ENCODE peak calls at places on chromosomes 7 and 10, in six cellular contexts. E, U, J, L, C and R are unnamed samples.

GRCh38 chr10:683448-684071 is 5.9 kb downstream of the DIP2C start:
- DNase-seq in E (no peak), J (no peak), U (no peak), C (no peak), L (no peak), R (no peak)

GRCh38 chr7:103113164-103113563 is 35.7 kb downstream of the NAPEPLD start:
- DNase-seq in U (no peak), J (no peak), E (no peak), C (no peak), L (no peak), R (no peak)

GRCh38 chr7:129785457-129786178 is 167.1 kb downstream of the UBE2H start:
- DNase-seq in E (peak), U (no peak), J (no peak), C (no peak), L (no peak), R (no peak)

GRCh38 chr7:99500637-99501009 is 542 bp upstream of the ZNF394 start:
- DNase-seq in U (no peak), L (no peak), C (no peak), E (no peak), J (no peak), R (no peak)

GRCh38 chr10:101629781-101630419 is 41.8 kb downstream of the DPCD start:
- DNase-seq in U (no peak), E (no peak), L (no peak), J (no peak), C (no peak), R (no peak)

GRCh38 chr7:129786825-129787563 is 165.8 kb downstream of the UBE2H start:
- DNase-seq in U (no peak), L (no peak), E (no peak), J (no peak), C (no peak), R (no peak)

GRCh38 chr7:82805527-82805960 is 357.1 kb downstream of the PCLO start:
- DNase-seq in J (peak), U (no peak), L (no peak), C (no peak), E (peak), R (no peak)

GRCh38 chr10:122495406-122496340 is 34.3 kb downstream of the HTRA1 start:
- DNase-seq in U (no peak), J (no peak), E (no peak), C (peak), L (peak), R (peak)

GRCh38 chr7:80047032-80047431 is 87.6 kb upstream of the GNAI1 start:
- DNase-seq in L (no peak), E (no peak), C (no peak), J (no peak), U (no peak), R (no peak)

GRCh38 chr10:6072215-6072941 is 10.2 kb upstream of the IL2RA start:
- DNase-seq in J (no peak), U (no peak), C (no peak), L (no peak), E (no peak), R (no peak)

GRCh38 chr10:114571316-114571999 is 86.6 kb downstream of the ABLIM1 start:
- DNase-seq in U (no peak), C (no peak), E (no peak), J (no peak), L (no peak), R (no peak)

GRCh38 chr10:50260791-50261281 is 9.5 kb upstream of the ASAH2 start:
- DNase-seq in J (no peak), E (peak), L (no peak), C (no peak), U (no peak), R (no peak)

GRCh38 chr10:28429573-28430216 is 103.2 kb upstream of the WAC start:
- DNase-seq in J (peak), E (peak), C (no peak), U (no peak), L (no peak), R (no peak)

GRCh38 chr10:88989824-88990527 is 622 bp upstream of the FAS start:
- DNase-seq in J (no peak), U (no peak), E (peak), C (peak), L (peak), R (no peak)

GRCh38 chr7:463362-464176 is 56.1 kb downstream of the PDGFA start:
- DNase-seq in L (no peak), C (peak), U (no peak), E (no peak), J (no peak), R (no peak)

GRCh38 chr7:1724118-1724910 is 54.2 kb downstream of the ELFN1 start:
- DNase-seq in C (no peak), J (no peak), U (no peak), L (no peak), E (no peak), R (no peak)

GRCh38 chr10:1142596-1142995 is 86.4 kb downstream of the WDR37 start:
- DNase-seq in L (no peak), J (peak), U (no peak), E (no peak), C (no peak), R (no peak)

GRCh38 chr7:22357311-22358175 is 589 bp upstream of the RAPGEF5 start:
- DNase-seq in U (no peak), E (no peak), L (peak), J (peak), C (no peak), R (no peak)

GRCh38 chr10:7412482-7413251 is 1.8 kb upstream of the SFMBT2 start:
- DNase-seq in L (peak), C (peak), U (no peak), E (no peak), J (peak), R (no peak)

GRCh38 chr7:87528733-87529132 is 53.3 kb upstream of the ABCB4 start:
- DNase-seq in J (no peak), E (no peak), U (no peak), L (peak), C (no peak), R (no peak)

GRCh38 chr10:78996449-78997129 is 72.2 kb upstream of the ZMIZ1 start:
- DNase-seq in L (no peak), C (no peak), J (no peak), E (no peak), U (no peak), R (no peak)

GRCh38 chr10:90865400-90865799 is 6.4 kb upstream of the RPP30 start:
- DNase-seq in U (no peak), J (no peak), E (peak), C (no peak), L (no peak), R (no peak)

GRCh38 chr10:84205049-84205852 is 10.9 kb downstream of the CDHR1 start:
- DNase-seq in L (peak), U (peak), C (no peak), E (peak), J (peak), R (peak)

GRCh38 chr10:49502358-49502757 is 36.6 kb downstream of the ERCC6 start:
- DNase-seq in J (no peak), C (no peak), L (no peak), U (no peak), E (no peak), R (no peak)

GRCh38 chr10:7423521-7423920 is 12.7 kb upstream of the SFMBT2 start:
- DNase-seq in E (no peak), C (no peak), J (no peak), U (no peak), L (no peak), R (no peak)

GRCh38 chr7:50119815-50120637 is 27.0 kb upstream of the ZPBP start:
- DNase-seq in C (no peak), U (peak), E (peak), J (peak), L (peak), R (no peak)
- TF ChIP-seq CTCF in C (no peak), U (peak), E (peak), J (peak), L (no peak), R (peak)

GRCh38 chr7:128121731-128122576 is 90.7 kb upstream of the LRRC4 start:
- DNase-seq in C (peak), L (no peak), J (peak), E (peak), U (no peak), R (no peak)
- H3K4me3 ChIP-seq in C (peak), L (no peak), J (peak), E (peak), U (no peak), R (no peak)

GRCh38 chr7:51949726-51950644 is 633.4 kb upstream of the COBL start:
- DNase-seq in U (no peak), L (no peak), J (peak), C (no peak), E (no peak), R (no peak)
- TF ChIP-seq CTCF in U (no peak), L (no peak), J (peak), C (no peak), E (no peak), R (no peak)

GRCh38 chr10:70607936-70608335 is 5.4 kb upstream of the PRF1 start:
- DNase-seq in L (no peak), U (no peak), J (no peak), C (no peak), E (no peak), R (no peak)
- H3K4me3 ChIP-seq in L (no peak), U (no peak), J (no peak), C (no peak), E (no peak), R (no peak)

GRCh38 chr7:107754642-107755041 is 10.7 kb downstream of the CBLL1 start:
- DNase-seq in C (no peak), J (no peak), U (no peak), E (no peak), L (no peak), R (no peak)
- TF ChIP-seq CTCF in C (no peak), J (peak), U (no peak), E (no peak), L (peak), R (no peak)

DNA sequence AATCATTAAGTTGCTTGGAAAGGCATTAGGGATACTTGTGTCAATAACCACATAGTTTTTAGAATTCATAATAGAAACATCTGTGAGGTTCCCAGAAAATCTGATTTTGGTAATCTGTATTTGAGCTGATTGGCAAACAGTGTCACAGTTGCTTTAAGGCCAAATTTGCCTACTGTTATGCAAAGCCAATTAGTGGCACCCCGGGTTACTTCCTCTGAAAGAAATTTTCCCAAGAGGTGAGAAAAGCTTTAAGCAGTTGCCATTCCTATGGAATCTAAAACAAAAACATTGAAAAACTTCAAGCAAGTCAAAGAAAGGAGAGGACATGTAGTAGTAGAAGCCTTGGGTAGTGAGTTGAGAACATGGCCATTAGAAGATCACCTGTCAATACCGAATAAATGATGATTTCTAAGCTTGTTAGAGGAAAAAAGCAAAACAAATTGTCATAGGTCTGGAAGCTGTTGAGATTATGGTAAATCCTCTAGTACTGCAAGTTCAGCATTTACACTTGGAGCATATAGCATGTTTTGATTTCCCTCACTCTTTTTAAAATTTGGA is 176.8 kb downstream of the TWIST1 start:
- DNase-seq in J (no peak), E (no peak), L (no peak), C (no peak), U (no peak), R (no peak)
- H3K4me3 ChIP-seq in J (no peak), E (no peak), L (no peak), C (no peak), U (no peak), R (no peak)

GRCh38 chr10:92961638-92962037 is 99.0 kb upstream of the CYP26C1 start:
- DNase-seq in U (no peak), J (no peak), E (no peak), L (no peak), C (no peak), R (no peak)

GRCh38 chr10:92969151-92969550 is 91.4 kb upstream of the CYP26C1 start:
- DNase-seq in L (no peak), E (no peak), J (no peak), U (no peak), C (no peak), R (no peak)

GRCh38 chr10:92970301-92971070 is 90.1 kb upstream of the CYP26C1 start:
- DNase-seq in U (no peak), C (no peak), J (no peak), L (no peak), E (no peak), R (no peak)

DNA sequence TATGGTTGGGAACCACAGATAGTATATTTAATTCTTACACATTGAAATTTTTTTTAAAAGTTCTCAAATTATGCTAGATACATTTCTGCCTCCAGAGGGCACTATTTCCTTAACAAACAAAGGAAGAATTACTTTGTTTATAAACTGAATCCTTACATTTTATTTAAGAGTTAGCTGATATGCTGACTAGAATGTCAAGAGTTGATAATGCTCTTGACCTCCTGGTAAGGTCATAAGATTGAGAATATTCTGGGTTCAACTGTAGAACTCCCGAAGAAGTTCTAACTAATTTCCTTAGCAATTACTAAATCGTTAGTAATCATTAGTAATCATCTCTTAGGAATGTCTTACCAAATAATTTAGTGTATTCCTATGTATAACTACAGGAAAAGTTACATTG is 95.3 kb upstream of the CYP26C1 start:
- DNase-seq in C (no peak), J (no peak), E (peak), U (no peak), L (peak), R (no peak)
- TF ChIP-seq CTCF in C (peak), J (peak), E (peak), U (no peak), L (peak), R (peak)

DNA sequence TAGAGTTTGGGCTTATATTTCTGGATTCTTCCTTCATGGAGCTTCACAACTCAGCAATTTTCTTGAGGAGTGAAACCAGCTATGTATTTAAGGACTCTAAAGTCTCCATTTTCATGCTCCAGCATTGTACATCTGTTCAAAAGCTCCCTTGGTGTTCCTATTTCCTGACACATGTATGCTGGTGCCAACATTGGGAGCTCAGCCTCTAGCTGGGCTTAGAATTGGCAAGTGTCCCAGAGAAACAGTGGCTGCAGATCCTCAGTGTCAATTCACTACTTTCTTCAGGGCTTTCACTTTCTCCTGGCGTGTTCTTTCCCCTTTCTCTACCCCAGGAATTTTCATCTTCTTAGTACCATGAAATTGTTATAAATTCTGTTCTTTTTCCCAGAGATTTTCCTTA is 103.1 kb downstream of the ZNF467 start:
- DNase-seq in U (no peak), J (peak), C (no peak), L (peak), E (no peak), R (no peak)
- H3K4me3 ChIP-seq in U (no peak), J (no peak), C (no peak), L (no peak), E (no peak), R (no peak)